ENCODE peak calls at places on chromosome 1, in six cellular contexts. K, Y, M, P, D and E are unnamed samples.

GRCh38 chr1:205088341-205088740 is 4.1 kb upstream of the TMEM81 start:
- DNase-seq in K (no peak), Y (no peak), M (no peak), P (no peak), D (no peak), E (no peak)

GRCh38 chr1:98126740-98127139 is 205.9 kb upstream of the DPYD start:
- DNase-seq in K (no peak), Y (no peak), M (no peak), P (no peak), D (no peak), E (no peak)

GRCh38 chr1:56821462-56821797 is 2.2 kb upstream of the FYB2 start:
- DNase-seq in K (no peak), Y (no peak), M (peak; percentile 51), P (no peak), D (no peak), E (no peak)

GRCh38 chr1:83698644-83699043 is 300.3 kb downstream of the TTLL7 start:
- DNase-seq in K (no peak), Y (no peak), M (no peak), P (no peak), D (no peak), E (no peak)

GRCh38 chr1:86712088-86712860 is 7.9 kb downstream of the SH3GLB1 start:
- DNase-seq in K (no peak), Y (no peak), M (no peak), P (no peak), D (no peak), E (no peak)

GRCh38 chr1:162702628-162703027 is 70.4 kb downstream of the DDR2 start:
- DNase-seq in K (no peak), Y (no peak), M (no peak), P (no peak), D (no peak), E (no peak)

GRCh38 chr1:53600001-53600400 is 139.0 kb downstream of the GLIS1 start:
- DNase-seq in K (peak; percentile 39), Y (no peak), M (no peak), P (no peak), D (no peak), E (no peak)

GRCh38 chr1:167826127-167826526 is 87.8 kb downstream of the ADCY10 start:
- DNase-seq in K (no peak), Y (no peak), M (no peak), P (no peak), D (no peak), E (no peak)

GRCh38 chr1:26418865-26419349 is 8.3 kb downstream of the LIN28A start:
- DNase-seq in K (no peak), Y (no peak), M (no peak), P (no peak), D (no peak), E (no peak)

DNA sequence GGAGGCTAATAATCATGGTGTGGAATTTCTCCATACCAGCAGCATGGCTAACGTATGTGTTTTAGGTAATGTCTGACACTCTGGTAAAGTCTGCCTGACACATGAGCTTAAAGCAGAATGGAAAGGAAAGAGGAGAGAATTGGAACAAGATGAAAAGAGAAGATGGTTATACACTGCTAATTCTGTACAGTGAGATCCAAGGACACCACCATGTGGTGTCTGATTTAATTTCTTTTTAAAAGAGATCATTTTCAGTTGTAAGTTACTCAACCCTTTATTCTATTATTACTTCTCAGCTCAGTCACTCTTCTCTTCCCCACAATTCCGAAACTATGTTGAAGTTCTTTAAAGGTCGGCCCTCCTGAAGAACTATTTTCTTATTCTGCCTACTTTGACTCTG is 15.6 kb downstream of the PRKAB2 start:
- DNase-seq in K (no peak), Y (no peak), M (no peak), P (no peak), D (no peak), E (no peak)
- TF ChIP-seq CTCF in K (no peak), Y (no peak), M (no peak), P (no peak), D (no peak), E (no peak)

GRCh38 chr1:226362891-226363447 is 44.9 kb downstream of the PARP1 start:
- DNase-seq in K (no peak), Y (no peak), M (no peak), P (no peak), D (no peak), E (no peak)

GRCh38 chr1:226362346-226362745 is 45.5 kb downstream of the PARP1 start:
- DNase-seq in K (no peak), Y (no peak), M (no peak), P (no peak), D (no peak), E (no peak)

GRCh38 chr1:226365831-226366231 is 42.1 kb downstream of the PARP1 start:
- DNase-seq in K (no peak), Y (no peak), M (peak; percentile 29), P (peak; percentile 59), D (no peak), E (no peak)

GRCh38 chr1:226365166-226365565 is 42.7 kb downstream of the PARP1 start:
- DNase-seq in K (no peak), Y (no peak), M (no peak), P (no peak), D (no peak), E (no peak)

DNA sequence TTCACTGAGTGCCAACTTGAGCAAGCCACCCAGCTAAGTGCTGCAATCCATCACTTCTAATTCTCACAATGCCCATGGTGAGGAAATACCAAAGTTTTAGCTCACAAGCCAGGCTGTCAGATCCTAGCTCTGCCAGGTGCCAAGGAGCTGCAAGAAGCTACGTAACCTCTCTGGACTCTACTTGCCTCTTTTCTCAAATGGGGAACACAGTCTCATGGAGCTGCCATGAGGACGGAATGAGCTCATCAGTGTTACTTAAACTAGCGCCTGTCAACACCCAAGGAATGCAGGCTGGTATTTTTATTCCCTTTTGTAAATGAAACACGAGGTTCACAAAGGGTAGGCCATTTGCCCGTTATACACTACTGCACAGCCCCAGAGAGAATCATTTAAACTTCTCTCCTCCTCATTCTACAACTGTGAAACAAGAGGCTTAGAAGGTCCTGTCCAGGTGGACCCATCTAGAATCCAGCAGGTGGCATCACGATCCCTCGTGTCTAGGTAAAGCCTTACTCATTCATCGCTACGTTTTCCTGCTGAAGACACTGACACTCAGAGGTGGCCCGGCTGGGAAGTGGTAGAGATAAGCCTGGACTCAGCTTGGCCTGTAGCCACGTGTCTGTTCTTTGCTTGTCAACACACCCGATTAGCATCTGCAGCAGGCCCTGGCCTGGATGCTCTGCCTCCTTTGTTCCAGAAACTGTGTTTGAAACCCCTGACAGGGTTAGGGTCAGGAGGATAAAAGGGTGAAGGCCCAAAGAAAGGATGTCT is 43.6 kb downstream of the PARP1 start:
- DNase-seq in K (no peak), Y (no peak), M (no peak), P (no peak), D (no peak), E (no peak)
- H3K4me3 ChIP-seq in K (no peak overlapping the region), Y (no peak overlapping the region), M (no peak overlapping the region), P (no peak overlapping the region), D (no peak overlapping the region), E (no peak overlapping the region)

GRCh38 chr1:9824702-9825089 is 931 bp upstream of the CLSTN1 start:
- DNase-seq in K (no peak), Y (no peak), M (no peak), P (no peak), D (no peak), E (no peak)

GRCh38 chr1:9825101-9826074 is 1.6 kb upstream of the CLSTN1 start:
- DNase-seq in K (peak; percentile 85), Y (peak; percentile 92), M (peak; percentile 37), P (peak; percentile 29), D (no peak), E (no peak)

GRCh38 chr1:9826616-9827015 is 2.9 kb upstream of the CLSTN1 start:
- DNase-seq in K (no peak), Y (no peak), M (no peak), P (no peak), D (no peak), E (no peak)

GRCh38 chr1:9826087-9826486 is 2.3 kb upstream of the CLSTN1 start:
- DNase-seq in K (no peak), Y (no peak), M (no peak), P (no peak), D (no peak), E (no peak)

GRCh38 chr1:9827558-9828185 is 3.9 kb upstream of the CLSTN1 start:
- DNase-seq in K (no peak), Y (no peak), M (no peak), P (peak; percentile 53), D (no peak), E (no peak)
- TF ChIP-seq CTCF in K (no peak), Y (no peak), M (peak; percentile 67), P (peak; percentile 58), D (peak; percentile 35), E (peak; percentile 48)

GRCh38 chr1:46202975-46203737 is at the start of gene LURAP1:
- DNase-seq in K (peak; percentile 84), Y (peak; percentile 81), M (peak; percentile 34), P (peak; percentile 40), D (no peak), E (peak; percentile 55)

GRCh38 chr1:46203738-46204405 is 738 bp downstream of the LURAP1 start:
- DNase-seq in K (no peak), Y (no peak), M (no peak), P (no peak), D (no peak), E (no peak)

GRCh38 chr1:46205794-46206193 is 2.7 kb downstream of the LURAP1 start:
- DNase-seq in K (no peak), Y (peak; percentile 40), M (no peak), P (no peak), D (no peak), E (no peak)

GRCh38 chr1:46205141-46205540 is 2.0 kb downstream of the LURAP1 start:
- DNase-seq in K (no peak), Y (no peak), M (no peak), P (no peak), D (no peak), E (no peak)

GRCh38 chr1:46204406-46204742 is 1.2 kb downstream of the LURAP1 start:
- DNase-seq in K (peak; percentile 86), Y (no peak), M (no peak), P (no peak), D (no peak), E (no peak)
- H3K4me3 ChIP-seq in K (peak overlapping the region; percentile 94), Y (peak overlapping the region; percentile 85), M (peak overlapping the region; percentile 79), P (peak overlapping the region; percentile 80), D (peak overlapping the region; percentile 68), E (peak overlapping the region; percentile 94)

DNA sequence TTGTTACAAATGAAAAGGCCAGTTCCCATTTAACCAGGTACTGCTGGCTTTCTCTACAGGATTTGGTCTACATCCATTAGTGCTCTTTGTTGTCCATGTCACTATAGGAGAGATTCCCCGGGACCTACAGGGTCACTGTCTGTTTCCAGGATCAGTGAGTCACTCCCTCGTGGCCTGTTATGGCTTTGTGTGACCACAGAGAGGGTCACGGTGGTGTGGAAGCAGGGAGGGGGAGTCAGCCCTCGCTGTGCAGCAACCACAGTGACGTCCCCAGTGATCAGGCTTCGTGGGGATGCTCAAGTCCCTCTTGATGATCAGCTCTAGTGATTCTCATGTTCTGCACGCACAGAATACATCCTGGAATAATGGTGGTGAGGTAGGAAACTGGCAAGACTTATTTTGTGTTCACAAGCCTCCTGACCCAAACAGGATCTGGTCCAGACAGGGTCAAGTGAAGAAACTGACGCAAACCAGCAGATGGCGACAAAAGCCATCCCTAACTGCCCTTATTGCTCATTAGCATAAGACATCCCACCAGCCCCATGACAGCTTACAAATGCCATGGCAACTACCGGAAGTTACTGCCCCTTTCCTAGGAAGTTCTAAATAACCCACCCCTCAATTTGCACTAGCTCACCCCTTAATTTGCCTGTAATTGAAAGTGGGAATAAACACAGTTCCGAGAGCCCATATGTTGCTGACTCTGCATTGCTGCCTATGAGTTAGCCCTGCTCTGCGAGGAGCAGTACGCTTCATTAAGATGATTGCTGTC is 98.5 kb downstream of the DISC1 start:
- DNase-seq in K (no peak), Y (no peak), M (peak; percentile 35), P (peak; percentile 20), D (no peak), E (peak; percentile 13)
- TF ChIP-seq CTCF in K (no peak), Y (peak; percentile 31), M (peak; percentile 72), P (peak; percentile 50), D (peak; percentile 46), E (peak; percentile 53)